ENCODE peak calls at places on chromosomes 11 and 22, in seven cellular contexts. Q, K, T, M, F, G and V are unnamed samples.

GRCh38 chr11:100863080-100863581 is 176.0 kb downstream of the ARHGAP42 start:
- DNase-seq in Q (peak), K (peak), T (no peak), M (peak), F (no peak), G (no peak), V (no peak)

GRCh38 chr22:50189184-50189848 is 3.6 kb downstream of the TRABD start:
- DNase-seq in Q (no peak), K (peak), T (no peak), M (no peak), F (no peak), G (peak), V (no peak)

GRCh38 chr11:48052183-48053040 is 72.1 kb downstream of the PTPRJ start:
- DNase-seq in Q (peak), K (peak), T (no peak), M (no peak), F (no peak), G (peak), V (no peak)

GRCh38 chr11:68038226-68038717 is 553 bp upstream of the TCIRG1 start:
- DNase-seq in Q (no peak), K (peak), T (no peak), M (peak), F (no peak), G (peak), V (no peak)

GRCh38 chr11:133940034-133940433 is 16.7 kb downstream of the IGSF9B start:
- DNase-seq in Q (no peak), K (peak), T (no peak), M (no peak), F (no peak), G (no peak), V (no peak)

GRCh38 chr22:30665266-30665665 is 2.4 kb downstream of the DUSP18 start:
- DNase-seq in Q (no peak), K (no peak), T (no peak), M (no peak), F (no peak), G (no peak), V (no peak)

GRCh38 chr22:49569286-49570031 is 258.2 kb downstream of the BRD1 start:
- DNase-seq in Q (no peak), K (peak), T (no peak), M (no peak), F (no peak), G (no peak), V (no peak)

GRCh38 chr22:31001124-31001770 is 32.2 kb downstream of the TUG1 start:
- DNase-seq in Q (no peak), K (no peak), T (no peak), M (no peak), F (no peak), G (no peak), V (no peak)